ENCODE peak calls at places on chromosomes 11 and 22, in six cellular contexts. C, G, H, O, Y and S are unnamed samples.

GRCh38 chr22:33054276-33054675 is 3.9 kb downstream of the SYN3 start:
- DNase-seq in C (no peak), G (no peak), H (no peak), O (no peak), Y (no peak), S (no peak)

GRCh38 chr11:28566643-28567042 is 458.5 kb downstream of the METTL15 start:
- DNase-seq in C (peak; percentile 67), G (peak; percentile 97), H (peak; percentile 96), O (peak; percentile 67), Y (peak; percentile 98), S (peak; percentile 98)

GRCh38 chr11:112400615-112401014 is 140.0 kb upstream of the PLET1 start:
- DNase-seq in C (no peak), G (no peak), H (no peak), O (no peak), Y (no peak), S (no peak)

GRCh38 chr22:39255449-39256185 is 10.8 kb upstream of the PDGFB start:
- DNase-seq in C (no peak), G (no peak), H (no peak), O (no peak), Y (no peak), S (no peak)

GRCh38 chr22:31144223-31144622 is 3.9 kb upstream of the PLA2G3 start:
- DNase-seq in C (no peak), G (peak; percentile 45), H (peak; percentile 66), O (no peak), Y (no peak), S (no peak)

GRCh38 chr11:88692306-88692705 is 354.8 kb upstream of the CTSC start:
- DNase-seq in C (no peak), G (no peak), H (no peak), O (no peak), Y (no peak), S (no peak)

GRCh38 chr11:130449996-130450419 is 1.6 kb downstream of the ADAMTS15 start:
- DNase-seq in C (peak; percentile 87), G (peak; percentile 90), H (peak; percentile 90), O (peak; percentile 95), Y (peak; percentile 95), S (no peak)

GRCh38 chr11:99505319-99505718 is 484.6 kb downstream of the CNTN5 start:
- DNase-seq in C (no peak), G (peak; percentile 83), H (no peak), O (no peak), Y (peak; percentile 32), S (peak; percentile 67)

GRCh38 chr22:45564349-45565030 is 61.8 kb downstream of the FBLN1 start:
- DNase-seq in C (no peak), G (no peak), H (peak; percentile 47), O (no peak), Y (no peak), S (no peak)

GRCh38 chr11:65849771-65850216 is 8.2 kb downstream of the CFL1 start:
- DNase-seq in C (no peak), G (no peak), H (peak; percentile 22), O (no peak), Y (no peak), S (no peak)

GRCh38 chr22:37784829-37785495 is 22.8 kb upstream of the GCAT start:
- DNase-seq in C (no peak), G (no peak), H (no peak), O (no peak), Y (no peak), S (no peak)

GRCh38 chr22:50576806-50577696 is 1.2 kb downstream of the CPT1B start:
- DNase-seq in C (no peak), G (no peak), H (no peak), O (no peak), Y (no peak), S (no peak)

GRCh38 chr22:31329453-31330215 is 16.5 kb downstream of the PATZ1 start:
- DNase-seq in C (no peak), G (no peak), H (no peak), O (no peak), Y (no peak), S (no peak)

GRCh38 chr11:113394919-113395318 is 7.3 kb downstream of the ANKK1 start:
- DNase-seq in C (no peak), G (no peak), H (no peak), O (no peak), Y (no peak), S (no peak)

GRCh38 chr11:67178421-67178820 is 59.4 kb downstream of the KDM2A start:
- DNase-seq in C (no peak), G (no peak), H (no peak), O (no peak), Y (no peak), S (no peak)
- H3K4me3 ChIP-seq in C (no peak overlapping the region), G (no peak overlapping the region), H (no peak overlapping the region), O (no peak overlapping the region), Y (no peak overlapping the region), S (no peak overlapping the region)

GRCh38 chr11:62444271-62444833 is 25.5 kb downstream of the SCGB1A1 start:
- DNase-seq in C (peak; percentile 79), G (peak; percentile 80), H (peak; percentile 92), O (no peak), Y (peak; percentile 91), S (no peak)
- H3K4me3 ChIP-seq in C (peak overlapping the region; percentile 27), G (peak overlapping the region; percentile 46), H (peak overlapping the region; percentile 46), O (no peak overlapping the region), Y (peak overlapping the region; percentile 47), S (peak overlapping the region; percentile 34)

GRCh38 chr11:62885137-62885536 is 4.4 kb downstream of the SLC3A2 start:
- DNase-seq in C (no peak), G (no peak), H (no peak), O (no peak), Y (no peak), S (no peak)
- H3K4me3 ChIP-seq in C (no peak overlapping the region), G (peak overlapping the region; percentile 74), H (peak overlapping the region; percentile 23), O (no peak overlapping the region), Y (peak overlapping the region; percentile 63), S (peak overlapping the region; percentile 2)

GRCh38 chr11:115656684-115657083 is 152.5 kb upstream of the CADM1 start:
- DNase-seq in C (no peak), G (no peak), H (no peak), O (no peak), Y (no peak), S (no peak)

GRCh38 chr11:115657586-115657985 is 153.4 kb upstream of the CADM1 start:
- DNase-seq in C (no peak), G (no peak), H (peak; percentile 20), O (no peak), Y (no peak), S (no peak)

GRCh38 chr11:115656041-115656440 is 151.8 kb upstream of the CADM1 start:
- DNase-seq in C (no peak), G (no peak), H (no peak), O (no peak), Y (no peak), S (no peak)

GRCh38 chr11:115660072-115660805 is 156.0 kb upstream of the CADM1 start:
- DNase-seq in C (no peak), G (no peak), H (peak; percentile 13), O (peak; percentile 35), Y (no peak), S (no peak)

DNA sequence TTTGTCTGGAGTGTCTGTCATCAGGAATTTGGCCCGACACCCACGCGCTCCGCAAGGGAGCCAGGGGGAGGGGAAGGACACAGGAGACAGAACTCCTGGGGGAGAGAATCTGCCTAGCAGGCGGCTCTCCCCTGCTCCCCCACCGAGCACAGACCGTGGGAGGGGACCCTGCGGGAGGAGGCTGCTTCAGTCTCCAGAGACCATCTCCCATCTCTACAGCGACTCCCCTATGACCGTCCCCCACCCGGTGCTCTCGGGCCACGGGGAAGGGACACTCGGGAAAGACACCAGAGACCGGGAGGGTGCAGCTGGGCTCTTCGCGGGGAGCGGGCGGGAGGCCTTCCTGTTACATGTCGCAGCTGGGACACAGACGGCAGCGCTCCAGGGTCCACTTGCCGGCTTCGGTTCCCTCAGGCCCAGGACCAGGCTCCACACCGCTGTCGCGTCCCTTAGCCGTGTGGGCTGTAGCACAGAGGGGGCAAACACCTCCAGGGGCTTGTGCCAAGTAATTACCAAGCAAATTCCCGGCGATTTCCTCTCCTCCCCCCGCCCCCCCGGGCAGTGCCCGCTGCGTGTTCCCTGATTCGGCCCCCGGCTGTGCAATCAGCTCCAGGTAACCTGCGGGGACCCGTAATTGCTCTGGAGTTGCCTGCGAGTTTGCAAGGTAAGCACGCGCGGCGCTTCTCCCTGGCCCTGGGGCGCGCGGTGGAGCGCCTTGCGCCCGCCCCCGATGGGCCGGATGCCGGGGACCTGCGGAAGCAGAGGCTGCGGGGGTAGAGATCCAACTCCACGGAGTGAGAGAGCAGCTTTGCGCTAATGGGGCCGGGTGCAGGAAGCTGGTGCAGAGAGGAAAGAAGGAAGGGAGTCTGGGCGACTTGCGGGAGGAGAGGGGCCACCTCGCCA is 155.1 kb upstream of the CADM1 start:
- DNase-seq in C (peak; percentile 41), G (no peak), H (peak; percentile 18), O (peak; percentile 61), Y (no peak), S (no peak)
- H3K4me3 ChIP-seq in C (peak overlapping the region; percentile 46), G (no peak overlapping the region), H (peak overlapping the region; percentile 35), O (peak overlapping the region; percentile 33), Y (no peak overlapping the region), S (peak overlapping the region; percentile 37)

GRCh38 chr11:78420796-78421209 is 3.2 kb upstream of the GAB2 start:
- DNase-seq in C (peak; percentile 56), G (peak; percentile 79), H (peak; percentile 77), O (peak; percentile 47), Y (peak; percentile 83), S (peak; percentile 81)
- H3K4me3 ChIP-seq in C (no peak overlapping the region), G (no peak overlapping the region), H (no peak overlapping the region), O (no peak overlapping the region), Y (peak overlapping the region; percentile 17), S (no peak overlapping the region)

GRCh38 chr11:1218256-1218787 is 4.5 kb upstream of the MUC5B start:
- DNase-seq in C (no peak), G (no peak), H (no peak), O (no peak), Y (no peak), S (no peak)
- H3K4me3 ChIP-seq in C (no peak overlapping the region), G (no peak overlapping the region), H (no peak overlapping the region), O (no peak overlapping the region), Y (no peak overlapping the region), S (no peak overlapping the region)

GRCh38 chr11:36118084-36118483 is 171.1 kb downstream of the COMMD9 start:
- DNase-seq in C (no peak), G (no peak), H (no peak), O (no peak), Y (no peak), S (no peak)

GRCh38 chr11:36116161-36116560 is 172.3 kb downstream of the LDLRAD3 start:
- DNase-seq in C (no peak), G (peak; percentile 70), H (no peak), O (no peak), Y (no peak), S (no peak)

GRCh38 chr11:36119300-36119699 is 169.9 kb downstream of the COMMD9 start:
- DNase-seq in C (no peak), G (no peak), H (no peak), O (no peak), Y (no peak), S (no peak)

GRCh38 chr11:36114095-36114494 is 170.2 kb downstream of the LDLRAD3 start:
- DNase-seq in C (no peak), G (no peak), H (no peak), O (no peak), Y (no peak), S (no peak)

GRCh38 chr11:36115378-36115801 is 171.5 kb downstream of the LDLRAD3 start:
- DNase-seq in C (no peak), G (no peak), H (no peak), O (no peak), Y (no peak), S (no peak)
- H3K4me3 ChIP-seq in C (no peak overlapping the region), G (no peak overlapping the region), H (no peak overlapping the region), O (no peak overlapping the region), Y (no peak overlapping the region), S (no peak overlapping the region)

GRCh38 chr22:28977050-28977449 is 84.6 kb downstream of the C22orf31 start:
- DNase-seq in C (no peak), G (peak; percentile 25), H (peak; percentile 36), O (no peak), Y (peak; percentile 31), S (no peak)
- H3K4me3 ChIP-seq in C (no peak overlapping the region), G (peak overlapping the region; percentile 34), H (peak overlapping the region; percentile 33), O (no peak overlapping the region), Y (peak overlapping the region; percentile 39), S (no peak overlapping the region)